ENCODE peak calls at places on chromosomes 12 and 14, in five cellular contexts. O is A549; U is hippocampal formation; B is HT1080; D is CD8-positive, alpha-beta T cell. R is an unnamed sample.

GRCh38 chr14:69842671-69843407 is 36.4 kb upstream of the SMOC1 start:
- DNase-seq in O (no peak), U (no peak), B (no peak), D (no peak), R (no peak)

GRCh38 chr12:68405292-68405900 is 73.2 kb upstream of the MDM1 start:
- DNase-seq in O (peak; percentile 36), U (no peak), B (no peak), D (no peak), R (no peak)

GRCh38 chr12:113232787-113233585 is 11.7 kb downstream of the TPCN1 start:
- DNase-seq in O (no peak), U (peak; percentile 57), B (no peak), D (peak; percentile 88), R (no peak)

GRCh38 chr12:117114784-117115183 is 15.6 kb upstream of the TESC start:
- DNase-seq in O (no peak), U (no peak), B (no peak), D (no peak), R (no peak)

GRCh38 chr14:49017451-49017850 is 568.7 kb downstream of the RPS29 start:
- DNase-seq in O (no peak), U (no peak), B (no peak), D (no peak), R (no peak)

GRCh38 chr12:32454075-32454474 is 54.7 kb downstream of the FGD4 start:
- DNase-seq in O (peak; percentile 65), U (no peak), B (peak; percentile 60), D (no peak), R (no peak)

GRCh38 chr14:29166507-29166906 is 399.9 kb downstream of the FOXG1 start:
- DNase-seq in O (no peak), U (no peak), B (no peak), D (no peak), R (peak; percentile 6)

GRCh38 chr14:39396448-39396847 is 35.8 kb downstream of the FBXO33 start:
- DNase-seq in O (no peak), U (no peak), B (no peak), D (no peak), R (no peak)

GRCh38 chr14:69398818-69399210 is 322 bp downstream of the SLC39A9 start:
- DNase-seq in O (no peak), U (no peak), B (no peak), D (no peak), R (no peak)

GRCh38 chr14:100661340-100661712 is 65.4 kb upstream of the DLK1 start:
- DNase-seq in O (no peak), U (no peak), B (no peak), D (no peak), R (no peak)

GRCh38 chr14:64954491-64955240 is 12.1 kb upstream of the GPX2 start:
- DNase-seq in O (no peak), U (no peak), B (no peak), D (no peak), R (no peak)